ENCODE peak calls at places on chromosome 18, in six cellular contexts. P is IMR-90, Y is body of pancreas, L is spleen, R is A549, M is erythroblast. Z is an unnamed sample.

GRCh38 chr18:79733996-79734770 is 54.6 kb downstream of the CTDP1 start:
- DNase-seq in P (no peak), Y (no peak), L (peak), R (no peak), M (no peak), Z (no peak)

GRCh38 chr18:524496-524895 is 24.0 kb upstream of the COLEC12 start:
- DNase-seq in P (peak), Y (no peak), L (no peak), R (no peak), M (no peak), Z (peak)

GRCh38 chr18:46756559-46757201 is at the start of gene ST8SIA5:
- DNase-seq in P (no peak), Y (no peak), L (no peak), R (no peak), M (no peak), Z (no peak)

GRCh38 chr18:33821503-33821902 is 243.5 kb downstream of the ASXL3 start:
- DNase-seq in P (peak), Y (no peak), L (no peak), R (no peak), M (no peak), Z (no peak)

GRCh38 chr18:9814431-9814830 is 71.3 kb upstream of the TXNDC2 start:
- DNase-seq in P (peak), Y (no peak), L (no peak), R (peak), M (no peak), Z (peak)

GRCh38 chr18:1965016-1965415 is 606.3 kb downstream of the METTL4 start:
- DNase-seq in P (no peak), Y (no peak), L (no peak), R (no peak), M (no peak), Z (no peak)

GRCh38 chr18:40939636-40940035 is 1015.4 kb upstream of the PIK3C3 start:
- DNase-seq in P (no peak), Y (no peak), L (peak), R (no peak), M (no peak), Z (no peak)

GRCh38 chr18:10412933-10413332 is 41.5 kb upstream of the APCDD1 start:
- DNase-seq in P (no peak), Y (no peak), L (no peak), R (no peak), M (no peak), Z (no peak)

GRCh38 chr18:987325-988186 is 82.9 kb downstream of the ADCYAP1 start:
- DNase-seq in P (no peak), Y (no peak), L (no peak), R (peak), M (peak), Z (peak)

GRCh38 chr18:43760010-43760409 is 482.7 kb upstream of the SYT4 start:
- DNase-seq in P (no peak), Y (no peak), L (no peak), R (no peak), M (no peak), Z (no peak)

GRCh38 chr18:28150925-28151324 is 26.0 kb downstream of the CDH2 start:
- DNase-seq in P (no peak), Y (no peak), L (no peak), R (no peak), M (no peak), Z (no peak)

GRCh38 chr18:58269931-58270330 is 225.9 kb downstream of the NEDD4L start:
- DNase-seq in P (no peak), Y (peak), L (no peak), R (no peak), M (no peak), Z (no peak)

GRCh38 chr18:49321800-49322461 is 138.5 kb downstream of the DYM start:
- DNase-seq in P (peak), Y (no peak), L (no peak), R (no peak), M (no peak), Z (peak)

GRCh38 chr18:73235491-73235890 is 367.7 kb upstream of the NETO1 start:
- DNase-seq in P (peak), Y (no peak), L (no peak), R (peak), M (no peak), Z (no peak)

GRCh38 chr18:57542801-57543427 is 43.6 kb downstream of the FECH start:
- DNase-seq in P (peak), Y (no peak), L (no peak), R (no peak), M (no peak), Z (no peak)

GRCh38 chr18:10851824-10852225 is 297.5 kb downstream of the PIEZO2 start:
- DNase-seq in P (peak), Y (no peak), L (no peak), R (peak), M (peak), Z (peak)

GRCh38 chr18:11246466-11246865 is 97.1 kb upstream of the PIEZO2 start:
- DNase-seq in P (peak), Y (no peak), L (no peak), R (no peak), M (no peak), Z (no peak)

GRCh38 chr18:62796216-62796621 is 80.9 kb downstream of the PHLPP1 start:
- DNase-seq in P (no peak), Y (no peak), L (no peak), R (no peak), M (no peak), Z (peak)

GRCh38 chr18:55778731-55779460 is 190.9 kb upstream of the TCF4 start:
- DNase-seq in P (no peak), Y (no peak), L (no peak), R (no peak), M (peak), Z (no peak)

GRCh38 chr18:3452750-3453539 is 3.0 kb downstream of the TGIF1 start:
- DNase-seq in P (peak), Y (no peak), L (no peak), R (peak), M (peak), Z (peak)

GRCh38 chr18:3451989-3452749 is 2.2 kb downstream of the TGIF1 start:
- DNase-seq in P (peak), Y (peak), L (peak), R (peak), M (peak), Z (peak)

GRCh38 chr18:3450358-3451107 is 561 bp downstream of the TGIF1 start:
- DNase-seq in P (peak), Y (peak), L (peak), R (peak), M (peak), Z (peak)

GRCh38 chr18:3449702-3450357 is at the start of gene TGIF1:
- DNase-seq in P (peak), Y (peak), L (peak), R (peak), M (peak), Z (peak)

DNA sequence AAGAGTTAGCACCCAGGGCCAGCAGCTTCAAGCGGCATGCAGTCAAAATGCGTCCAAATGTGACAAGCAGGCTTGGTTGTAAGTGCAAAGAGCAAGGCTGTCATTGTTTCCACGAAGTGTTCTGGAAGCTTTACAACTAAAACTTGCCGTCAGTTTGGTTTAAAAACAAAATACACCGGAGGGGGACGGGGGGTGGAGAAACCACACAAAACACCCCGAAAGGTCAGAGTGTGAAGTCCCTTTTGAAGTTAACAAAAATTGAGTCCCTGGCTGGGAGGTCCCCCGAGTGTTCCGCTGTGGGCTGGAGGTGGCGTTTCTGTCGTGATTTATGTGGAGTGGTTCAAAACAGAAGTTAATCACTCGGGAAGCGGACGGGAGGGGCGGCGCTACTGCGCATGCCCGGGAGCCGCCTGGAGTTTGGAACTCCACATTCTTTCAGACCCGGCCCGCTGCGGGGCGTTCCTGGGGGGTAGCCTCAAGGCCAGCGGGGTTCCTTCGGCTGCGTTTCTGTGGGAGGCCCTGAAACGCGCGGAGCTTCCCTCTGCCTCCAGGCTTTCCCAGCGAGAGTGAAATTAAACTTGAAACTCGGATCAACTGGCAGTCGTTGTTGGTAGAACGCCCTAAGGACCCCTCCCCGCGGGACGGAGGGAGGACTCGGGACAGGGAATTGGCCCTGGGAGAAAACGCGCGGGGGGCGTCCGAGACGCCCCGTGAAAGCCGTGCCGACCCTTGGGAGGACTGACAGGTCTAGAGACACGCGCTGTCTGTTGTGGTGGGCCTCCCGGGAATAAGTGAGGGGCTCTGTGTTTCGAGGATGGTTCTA is 1.4 kb downstream of the TGIF1 start:
- DNase-seq in P (peak), Y (peak), L (peak), R (peak), M (peak), Z (peak)
- TF ChIP-seq POLR2A in P (peak), Y (peak), L (no peak), R (no peak), M (peak), Z (peak)

DNA sequence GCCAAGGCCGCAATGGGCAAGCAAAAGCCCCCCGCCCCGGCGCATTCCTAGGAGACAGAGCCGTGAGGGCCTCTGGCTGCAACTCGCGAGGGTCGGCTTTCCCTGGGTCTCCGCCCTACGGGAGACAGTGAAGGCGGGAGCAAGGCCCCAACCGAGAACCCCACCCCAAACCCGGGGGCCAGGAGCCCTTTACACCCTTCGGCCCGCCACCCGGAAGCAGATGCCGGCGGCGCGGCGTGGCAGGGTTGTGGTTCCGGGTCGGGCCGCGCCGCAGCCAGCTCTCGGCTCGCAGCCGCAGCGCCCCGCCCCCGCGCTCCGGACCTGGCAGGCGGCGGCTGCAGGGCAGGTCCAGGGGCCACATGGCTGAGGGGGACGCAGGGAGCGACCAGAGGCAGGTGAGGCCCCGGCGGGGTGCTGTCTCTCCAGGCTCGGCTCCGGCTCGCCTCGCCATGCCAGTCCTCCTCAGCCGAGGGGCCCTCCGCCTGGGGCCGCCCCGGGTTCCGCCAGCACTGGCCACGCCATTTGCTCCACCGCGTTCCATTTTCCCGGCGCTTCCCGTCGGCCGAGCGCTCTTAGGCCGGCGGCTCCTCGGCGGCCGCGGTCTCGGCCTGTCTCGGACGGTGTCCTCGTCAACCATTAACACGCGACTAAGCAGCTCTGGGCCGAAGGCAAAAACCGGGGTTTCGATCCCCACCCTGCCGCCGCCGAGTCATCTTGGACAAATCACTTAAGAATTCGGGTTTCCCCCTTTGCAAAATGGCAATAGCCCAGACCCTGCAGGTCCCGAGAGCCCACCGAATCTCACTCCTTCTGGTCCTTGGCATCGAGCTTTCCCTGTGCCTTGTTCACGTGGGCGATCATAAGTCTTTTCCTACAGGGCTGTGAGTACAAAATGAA is at the start of gene IMPACT:
- DNase-seq in P (peak), Y (peak), L (peak), R (peak), M (peak), Z (peak)
- TF ChIP-seq POLR2A in P (peak), Y (peak), L (peak), R (peak), M (peak), Z (peak)

DNA sequence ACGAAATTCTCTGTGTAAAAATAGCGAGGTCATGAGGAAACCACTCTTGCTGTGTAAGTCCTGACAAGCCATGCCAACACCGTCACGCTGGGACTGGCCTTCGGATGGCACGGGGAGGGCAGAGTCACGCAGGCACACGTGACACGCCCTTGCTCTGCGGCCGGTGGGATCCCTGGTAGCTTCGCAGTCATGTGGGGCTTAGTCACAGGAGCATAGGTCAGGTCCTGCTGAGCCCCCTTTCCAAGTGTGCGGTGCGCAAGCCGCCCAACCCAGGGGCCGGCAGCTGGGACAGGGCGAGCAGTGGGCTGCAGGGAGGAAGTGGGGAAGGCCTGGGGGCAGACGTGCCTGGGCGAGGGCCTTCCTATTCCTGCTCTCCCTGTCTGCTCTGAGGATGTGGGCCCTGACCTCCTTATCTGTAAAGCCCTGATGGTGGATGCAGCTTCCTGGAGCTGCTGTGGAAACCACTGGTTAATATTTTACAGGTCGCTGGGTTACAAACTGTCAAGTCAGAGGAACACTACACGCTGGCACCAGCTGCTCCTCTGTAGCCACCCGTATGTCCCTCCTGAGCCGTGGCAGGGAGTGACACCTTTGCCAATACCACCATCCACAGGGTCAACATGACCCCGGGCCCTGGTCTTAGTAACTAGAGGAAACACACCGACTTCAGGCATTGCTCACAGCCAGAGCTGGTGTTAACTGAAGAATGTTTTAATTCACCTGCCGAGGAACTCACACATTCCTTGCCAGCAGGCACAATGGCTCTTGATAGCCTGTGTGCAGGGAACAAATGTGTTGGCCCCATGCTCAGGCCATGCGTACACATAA is 17.8 kb downstream of the MBP start:
- DNase-seq in P (peak), Y (peak), L (peak), R (peak), M (peak), Z (peak)
- TF ChIP-seq POLR2A in P (no peak), Y (no peak), L (no peak), R (no peak), M (peak), Z (no peak)

GRCh38 chr18:3652380-3653262 is 202.6 kb downstream of the TGIF1 start:
- DNase-seq in P (peak), Y (no peak), L (no peak), R (peak), M (peak), Z (peak)
- TF ChIP-seq POLR2A in P (peak), Y (no peak), L (no peak), R (peak), M (peak), Z (no peak)

DNA sequence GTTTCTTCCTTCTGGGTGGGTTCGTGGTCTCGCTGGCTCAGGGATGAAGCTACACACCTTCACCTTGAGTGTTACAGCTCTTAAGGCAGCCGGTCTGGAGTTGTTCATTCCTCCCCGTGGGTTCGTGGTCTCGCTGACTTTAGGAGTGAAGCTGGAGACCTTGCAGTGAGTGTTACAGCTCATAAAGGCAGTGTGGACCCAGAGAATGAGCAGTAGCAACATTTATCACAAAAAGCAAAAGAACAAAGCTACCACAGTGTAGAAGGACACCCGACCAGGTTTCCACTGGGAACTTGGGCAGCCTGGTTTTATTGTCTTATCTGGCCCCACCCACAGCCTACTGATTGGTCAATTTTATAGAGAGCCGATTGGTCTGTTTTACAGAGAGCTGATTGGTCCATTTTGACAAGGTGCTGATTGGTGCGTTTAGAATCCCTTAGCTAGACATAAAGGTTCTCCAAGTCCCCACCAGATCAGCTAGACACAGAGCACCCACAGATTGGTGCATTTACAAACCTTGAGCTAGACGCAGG is 20.2 kb upstream of the ROCK1 start:
- DNase-seq in P (no peak), Y (no peak), L (no peak), R (no peak), M (no peak), Z (no peak)
- TF ChIP-seq POLR2A in P (no peak), Y (no peak), L (no peak), R (no peak), M (no peak), Z (no peak)

GRCh38 chr18:31371970-31372369 is 4.6 kb upstream of the DSG4 start:
- DNase-seq in P (no peak), Y (no peak), L (no peak), R (no peak), M (no peak), Z (no peak)

GRCh38 chr18:31373641-31374040 is 2.9 kb upstream of the DSG4 start:
- DNase-seq in P (no peak), Y (no peak), L (no peak), R (no peak), M (no peak), Z (no peak)

GRCh38 chr18:31364190-31364589 is 12.4 kb upstream of the DSG4 start:
- DNase-seq in P (no peak), Y (no peak), L (no peak), R (no peak), M (no peak), Z (no peak)

GRCh38 chr18:31369478-31369877 is 7.1 kb upstream of the DSG4 start:
- DNase-seq in P (no peak), Y (no peak), L (no peak), R (no peak), M (no peak), Z (no peak)
- TF ChIP-seq POLR2A in P (no peak), Y (no peak), L (no peak), R (no peak), M (no peak), Z (no peak)

DNA sequence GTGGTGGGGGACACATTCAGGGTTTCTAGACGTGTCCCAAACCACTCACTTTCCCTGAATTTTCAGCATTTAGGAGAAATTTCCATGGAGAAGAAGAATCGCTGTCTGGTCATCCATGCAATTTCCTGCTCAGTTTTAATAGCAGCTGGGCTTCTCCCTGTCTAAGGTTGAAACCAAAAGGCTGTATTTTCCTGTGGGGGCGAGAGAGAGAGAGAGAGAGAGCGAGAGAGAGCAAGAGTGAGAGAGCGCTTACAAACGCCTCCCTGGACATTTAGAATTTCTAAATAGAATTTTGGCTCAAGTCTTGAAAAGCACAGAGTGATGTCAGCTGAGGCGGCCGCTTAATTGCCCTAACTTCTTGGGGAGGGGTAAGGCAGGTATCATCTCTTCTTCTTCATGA is 110.8 kb downstream of the SETBP1 start:
- DNase-seq in P (no peak), Y (no peak), L (no peak), R (no peak), M (no peak), Z (no peak)
- TF ChIP-seq POLR2A in P (no peak), Y (no peak), L (no peak), R (no peak), M (no peak), Z (no peak)

GRCh38 chr18:35242426-35242825 is 1.6 kb downstream of the ZNF397 start:
- DNase-seq in P (no peak), Y (no peak), L (no peak), R (no peak), M (no peak), Z (no peak)

GRCh38 chr18:35239314-35239713 is 1.5 kb upstream of the ZNF397 start:
- DNase-seq in P (no peak), Y (no peak), L (no peak), R (no peak), M (no peak), Z (no peak)

GRCh38 chr18:35241523-35241804 is 630 bp downstream of the ZNF397 start:
- DNase-seq in P (no peak), Y (no peak), L (no peak), R (no peak), M (peak), Z (no peak)

GRCh38 chr18:35244671-35245070 is 3.8 kb downstream of the ZNF397 start:
- DNase-seq in P (no peak), Y (no peak), L (no peak), R (no peak), M (no peak), Z (no peak)

GRCh38 chr18:35240664-35241522 is at the start of gene ZNF397:
- DNase-seq in P (peak), Y (peak), L (peak), R (peak), M (peak), Z (peak)
- TF ChIP-seq POLR2A in P (peak), Y (peak), L (peak), R (peak), M (peak), Z (peak)

GRCh38 chr18:76565238-76566173 is 70.5 kb upstream of the ZNF516 start:
- DNase-seq in P (peak), Y (peak), L (peak), R (peak), M (no peak), Z (peak)
- TF ChIP-seq POLR2A in P (no peak), Y (no peak), L (no peak), R (no peak), M (no peak), Z (no peak)

Z was measured in endothelial cell of umbilical vein.